ENCODE peak calls at places on chromosomes 6 and 20, in nine cellular contexts. One of them, this sample, is unnamed.

GRCh38 chr6:79536615-79536968 is 638 bp downstream of the LCA5 start:
- DNase-seq in epithelial cell of esophagus: peak; percentile 26
- DNase-seq in GOT3: no peak
- DNase-seq in C1 segment of cervical spinal cord: no peak
- DNase-seq in ascending aorta: peak; percentile 72
- DNase-seq in CD8-positive, alpha-beta T cell: no peak
- DNase-seq in ELR: peak; percentile 42
- DNase-seq in myocyte: peak; percentile 60
- DNase-seq in NCI-H774: no peak
- DNase-seq in this sample: peak; percentile 60

GRCh38 chr6:15505463-15505918 is 157.3 kb downstream of the DTNBP1 start:
- DNase-seq in ascending aorta: no peak
- DNase-seq in GOT3: no peak
- DNase-seq in ELR: no peak
- DNase-seq in C1 segment of cervical spinal cord: no peak
- DNase-seq in CD8-positive, alpha-beta T cell: no peak
- DNase-seq in epithelial cell of esophagus: no peak
- DNase-seq in NCI-H774: no peak
- DNase-seq in myocyte: peak; percentile 97
- DNase-seq in this sample: no peak

GRCh38 chr6:617485-618100 is 39.3 kb downstream of the HUS1B start:
- DNase-seq in GOT3: no peak
- DNase-seq in epithelial cell of esophagus: peak; percentile 13
- DNase-seq in NCI-H774: no peak
- DNase-seq in myocyte: peak; percentile 30
- DNase-seq in ELR: no peak
- DNase-seq in C1 segment of cervical spinal cord: no peak
- DNase-seq in CD8-positive, alpha-beta T cell: no peak
- DNase-seq in ascending aorta: no peak
- DNase-seq in this sample: no peak

GRCh38 chr6:144285548-144285797 is 338 bp downstream of the UTRN start:
- DNase-seq in ELR: no peak
- DNase-seq in NCI-H774: no peak
- DNase-seq in C1 segment of cervical spinal cord: no peak
- DNase-seq in CD8-positive, alpha-beta T cell: no peak
- DNase-seq in epithelial cell of esophagus: no peak
- DNase-seq in ascending aorta: no peak
- DNase-seq in myocyte: no peak
- DNase-seq in GOT3: no peak
- DNase-seq in this sample: no peak

GRCh38 chr6:87645080-87645479 is 55.1 kb downstream of the ORC3 start:
- DNase-seq in GOT3: no peak
- DNase-seq in C1 segment of cervical spinal cord: no peak
- DNase-seq in myocyte: no peak
- DNase-seq in NCI-H774: no peak
- DNase-seq in ELR: no peak
- DNase-seq in epithelial cell of esophagus: no peak
- DNase-seq in CD8-positive, alpha-beta T cell: no peak
- DNase-seq in ascending aorta: no peak
- DNase-seq in this sample: no peak

GRCh38 chr6:83051386-83052172 is 14.1 kb downstream of the UBE3D start:
- DNase-seq in ascending aorta: no peak
- DNase-seq in NCI-H774: peak; percentile 52
- DNase-seq in C1 segment of cervical spinal cord: no peak
- DNase-seq in CD8-positive, alpha-beta T cell: no peak
- DNase-seq in epithelial cell of esophagus: peak; percentile 26
- DNase-seq in GOT3: no peak
- DNase-seq in ELR: no peak
- DNase-seq in myocyte: no peak
- DNase-seq in this sample: no peak

GRCh38 chr6:111658445-111659154 is 52.9 kb upstream of the TRAF3IP2 start:
- DNase-seq in C1 segment of cervical spinal cord: no peak
- DNase-seq in ELR: peak; percentile 30
- DNase-seq in myocyte: no peak
- DNase-seq in CD8-positive, alpha-beta T cell: no peak
- DNase-seq in GOT3: no peak
- DNase-seq in ascending aorta: no peak
- DNase-seq in epithelial cell of esophagus: peak; percentile 45
- DNase-seq in NCI-H774: no peak
- DNase-seq in this sample: no peak

GRCh38 chr20:62500237-62500864 is 24.6 kb upstream of the GATA5 start:
- DNase-seq in C1 segment of cervical spinal cord: peak; percentile 24
- DNase-seq in ascending aorta: peak; percentile 80
- DNase-seq in ELR: peak; percentile 73
- DNase-seq in epithelial cell of esophagus: peak; percentile 55
- DNase-seq in myocyte: peak; percentile 73
- DNase-seq in CD8-positive, alpha-beta T cell: peak; percentile 87
- DNase-seq in NCI-H774: peak; percentile 8
- DNase-seq in GOT3: no peak
- DNase-seq in this sample: peak; percentile 88

GRCh38 chr6:66103954-66104353 is 396.9 kb upstream of the EYS start:
- DNase-seq in C1 segment of cervical spinal cord: no peak
- DNase-seq in ELR: no peak
- DNase-seq in epithelial cell of esophagus: peak; percentile 2
- DNase-seq in CD8-positive, alpha-beta T cell: no peak
- DNase-seq in myocyte: peak; percentile 5
- DNase-seq in NCI-H774: peak; percentile 24
- DNase-seq in GOT3: no peak
- DNase-seq in ascending aorta: no peak
- DNase-seq in this sample: no peak

GRCh38 chr6:43096451-43097097 is 20.5 kb downstream of the PTK7 start:
- DNase-seq in epithelial cell of esophagus: peak; percentile 97
- DNase-seq in GOT3: no peak
- DNase-seq in myocyte: peak; percentile 83
- DNase-seq in NCI-H774: no peak
- DNase-seq in ascending aorta: peak; percentile 67
- DNase-seq in C1 segment of cervical spinal cord: peak; percentile 26
- DNase-seq in CD8-positive, alpha-beta T cell: no peak
- DNase-seq in ELR: peak; percentile 84
- DNase-seq in this sample: no peak

GRCh38 chr20:41116282-41116960 is 20.9 kb upstream of the PLCG1 start:
- DNase-seq in myocyte: no peak
- DNase-seq in ascending aorta: no peak
- DNase-seq in ELR: no peak
- DNase-seq in epithelial cell of esophagus: no peak
- DNase-seq in GOT3: no peak
- DNase-seq in NCI-H774: no peak
- DNase-seq in CD8-positive, alpha-beta T cell: no peak
- DNase-seq in C1 segment of cervical spinal cord: no peak
- DNase-seq in this sample: no peak

GRCh38 chr20:64010711-64011237 is 25.2 kb upstream of the C20orf204 start:
- DNase-seq in ELR: no peak
- DNase-seq in epithelial cell of esophagus: peak; percentile 28
- DNase-seq in GOT3: no peak
- DNase-seq in CD8-positive, alpha-beta T cell: no peak
- DNase-seq in C1 segment of cervical spinal cord: no peak
- DNase-seq in ascending aorta: no peak
- DNase-seq in myocyte: no peak
- DNase-seq in NCI-H774: no peak
- DNase-seq in this sample: no peak

This sample was measured in left ventricle myocardium superior.